ENCODE peak calls at places on chromosome 20, in five cellular contexts. G, N, Y, K and W are unnamed samples.

GRCh38 chr20:46743088-46743487 is 33.6 kb downstream of the SLC2A10 start:
- DNase-seq in G (no peak), Y (no peak), K (no peak), N (no peak), W (no peak)

GRCh38 chr20:4925842-4926530 is 75.3 kb downstream of the SLC23A2 start:
- DNase-seq in Y (no peak), N (no peak), G (no peak), K (no peak), W (no peak)

GRCh38 chr20:49367113-49367512 is 89.3 kb upstream of the ZNFX1 start:
- DNase-seq in N (no peak), G (no peak), Y (no peak), K (no peak), W (no peak)

GRCh38 chr20:35263609-35264223 is 14.2 kb downstream of the MMP24OS start:
- DNase-seq in K (no peak), Y (no peak), N (no peak), G (peak), W (no peak)

GRCh38 chr20:37915800-37916570 is 13.1 kb downstream of the VSTM2L start:
- DNase-seq in Y (no peak), K (no peak), G (peak), N (no peak), W (no peak)

GRCh38 chr20:23232679-23233308 is 117.8 kb upstream of the NXT1 start:
- DNase-seq in K (no peak), G (peak), Y (no peak), N (no peak), W (no peak)

GRCh38 chr20:61661025-61661424 is 404.7 kb downstream of the TAF4 start:
- DNase-seq in N (no peak), G (no peak), Y (no peak), K (no peak), W (no peak)

GRCh38 chr20:10978713-10979112 is 304.9 kb upstream of the JAG1 start:
- DNase-seq in K (no peak), N (no peak), G (no peak), Y (no peak), W (no peak)

GRCh38 chr20:62403331-62403730 is 3.8 kb downstream of the CABLES2 start:
- DNase-seq in Y (no peak), K (no peak), G (no peak), N (no peak), W (no peak)

GRCh38 chr20:41984031-41984430 is 365.9 kb upstream of the CHD6 start:
- DNase-seq in K (no peak), Y (peak), G (no peak), N (no peak), W (no peak)

GRCh38 chr20:3908667-3909066 is 19.5 kb downstream of the PANK2 start:
- DNase-seq in K (no peak), N (no peak), G (no peak), Y (no peak), W (no peak)

GRCh38 chr20:21509597-21510331 is 4.1 kb downstream of the NKX2-2 start:
- DNase-seq in Y (no peak), G (no peak), K (no peak), N (no peak), W (no peak)

GRCh38 chr20:3068986-3069900 is 2.2 kb upstream of the OXT start:
- DNase-seq in N (no peak), Y (no peak), K (no peak), G (peak), W (no peak)

GRCh38 chr20:56826306-56826970 is 197.3 kb downstream of the TFAP2C start:
- DNase-seq in Y (no peak), N (no peak), G (no peak), K (no peak), W (no peak)

GRCh38 chr20:45363611-45364492 is 896 bp downstream of the SYS1 start:
- DNase-seq in Y (no peak), G (no peak), K (no peak), N (no peak), W (no peak)

GRCh38 chr20:35039146-35039545 is 53.5 kb downstream of the TRPC4AP start:
- DNase-seq in N (no peak), Y (no peak), K (no peak), G (no peak), W (no peak)

GRCh38 chr20:48732081-48732829 is 95.5 kb downstream of the PREX1 start:
- DNase-seq in Y (no peak), K (no peak), N (no peak), G (no peak), W (no peak)

GRCh38 chr20:53258741-53259140 is 286.6 kb downstream of the TSHZ2 start:
- DNase-seq in Y (no peak), N (no peak), G (no peak), K (no peak), W (no peak)

GRCh38 chr20:10562929-10563328 is 110.9 kb downstream of the JAG1 start:
- DNase-seq in Y (no peak), N (no peak), K (no peak), G (no peak), W (no peak)

GRCh38 chr20:8721098-8721497 is 347.8 kb upstream of the PLCB4 start:
- DNase-seq in K (no peak), N (peak), G (peak), Y (peak), W (peak)

GRCh38 chr20:6469695-6470094 is 297.8 kb upstream of the BMP2 start:
- DNase-seq in K (no peak), Y (no peak), N (no peak), G (no peak), W (no peak)

GRCh38 chr20:54353337-54353736 is 122.1 kb upstream of the DOK5 start:
- DNase-seq in Y (no peak), G (no peak), N (no peak), K (no peak), W (no peak)

GRCh38 chr20:19981091-19981490 is 36.1 kb upstream of the NAA20 start:
- DNase-seq in G (no peak), Y (no peak), K (no peak), N (no peak), W (no peak)

GRCh38 chr20:48752963-48753362 is 74.8 kb downstream of the PREX1 start:
- DNase-seq in K (no peak), N (no peak), G (no peak), Y (no peak), W (no peak)

GRCh38 chr20:64226686-64227576 is 28.6 kb upstream of the PCMTD2 start:
- DNase-seq in N (no peak), G (no peak), Y (no peak), K (no peak), W (no peak)

GRCh38 chr20:50584687-50585086 is 74.5 kb downstream of the PTPN1 start:
- DNase-seq in G (no peak), Y (no peak), N (no peak), K (no peak), W (no peak)

GRCh38 chr20:1741309-1742048 is 83.9 kb upstream of the SIRPG start:
- DNase-seq in N (no peak), K (no peak), G (no peak), Y (no peak), W (no peak)

GRCh38 chr20:4476903-4477302 is 244.8 kb upstream of the PRND start:
- DNase-seq in K (no peak), N (no peak), G (no peak), Y (no peak), W (no peak)

GRCh38 chr20:45229264-45230056 is 8.3 kb downstream of the SEMG2 start:
- DNase-seq in G (peak), N (peak), Y (no peak), K (peak), W (peak)

GRCh38 chr20:32157611-32158010 is 48.1 kb downstream of the TM9SF4 start:
- DNase-seq in G (no peak), N (no peak), K (no peak), Y (no peak), W (no peak)

GRCh38 chr20:32292548-32292947 is 15.1 kb downstream of the KIF3B start:
- DNase-seq in K (no peak), Y (no peak), N (no peak), G (no peak), W (no peak)

GRCh38 chr20:62938105-62938888 is at the start of gene GID8:
- DNase-seq in K (no peak), G (peak), N (no peak), Y (no peak), W (peak)

GRCh38 chr20:38979842-38980241 is 17.7 kb downstream of the DHX35 start:
- DNase-seq in Y (no peak), N (no peak), K (no peak), G (no peak), W (no peak)
- TF ChIP-seq SUZ12 in Y (no peak), N (no peak), K (no peak), G (no peak), W (no peak)

DNA sequence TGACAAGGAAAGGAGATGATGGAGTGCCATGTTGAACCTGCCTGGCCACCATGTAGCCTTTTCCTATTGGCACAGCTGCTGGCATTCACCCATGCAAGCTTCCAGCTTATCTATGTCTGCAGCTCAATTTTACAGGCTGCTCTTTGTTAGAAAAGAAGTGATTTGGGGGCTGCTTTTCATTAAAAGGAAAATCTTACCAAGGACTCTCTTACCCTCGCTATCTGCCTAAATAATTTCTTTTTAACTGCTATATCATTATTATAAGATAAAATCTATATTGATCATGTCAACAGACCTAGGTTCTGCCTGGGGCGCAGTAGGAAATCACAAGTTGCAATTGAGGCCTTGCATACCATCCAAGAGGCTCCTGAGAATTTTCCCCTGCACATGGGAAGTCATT is 167.2 kb downstream of the SYNDIG1 start:
- DNase-seq in K (no peak), G (no peak), N (no peak), Y (no peak), W (no peak)
- TF ChIP-seq SUZ12 in K (no peak), G (no peak), N (no peak), Y (no peak), W (no peak)

GRCh38 chr20:36396847-36397246 is 90.7 kb downstream of the DLGAP4 start:
- DNase-seq in N (no peak), Y (no peak), K (no peak), G (no peak), W (no peak)

GRCh38 chr20:36392989-36393388 is 86.8 kb downstream of the DLGAP4 start:
- DNase-seq in N (no peak), K (no peak), G (no peak), Y (no peak), W (no peak)

GRCh38 chr20:36391955-36392354 is 85.8 kb downstream of the DLGAP4 start:
- DNase-seq in K (no peak), Y (no peak), N (no peak), G (no peak), W (no peak)

GRCh38 chr20:36396340-36396739 is 90.2 kb downstream of the DLGAP4 start:
- DNase-seq in N (no peak), K (no peak), Y (no peak), G (no peak), W (no peak)

GRCh38 chr20:36394340-36394965 is 88.3 kb downstream of the DLGAP4 start:
- DNase-seq in Y (no peak), N (no peak), G (peak), K (no peak), W (no peak)
- TF ChIP-seq SUZ12 in Y (no peak), N (no peak), G (no peak), K (no peak), W (no peak)

GRCh38 chr20:13276945-13277582 is 56.0 kb downstream of the ISM1 start:
- DNase-seq in Y (no peak), G (no peak), K (no peak), N (no peak), W (no peak)

GRCh38 chr20:13280609-13281324 is 59.7 kb downstream of the ISM1 start:
- DNase-seq in Y (no peak), G (no peak), N (no peak), K (no peak), W (no peak)

GRCh38 chr20:13274311-13274965 is 53.4 kb downstream of the ISM1 start:
- DNase-seq in K (peak), N (peak), G (no peak), Y (no peak), W (no peak)

GRCh38 chr20:13279171-13279570 is 58.1 kb downstream of the ISM1 start:
- DNase-seq in N (no peak), K (no peak), G (no peak), Y (no peak), W (no peak)

DNA sequence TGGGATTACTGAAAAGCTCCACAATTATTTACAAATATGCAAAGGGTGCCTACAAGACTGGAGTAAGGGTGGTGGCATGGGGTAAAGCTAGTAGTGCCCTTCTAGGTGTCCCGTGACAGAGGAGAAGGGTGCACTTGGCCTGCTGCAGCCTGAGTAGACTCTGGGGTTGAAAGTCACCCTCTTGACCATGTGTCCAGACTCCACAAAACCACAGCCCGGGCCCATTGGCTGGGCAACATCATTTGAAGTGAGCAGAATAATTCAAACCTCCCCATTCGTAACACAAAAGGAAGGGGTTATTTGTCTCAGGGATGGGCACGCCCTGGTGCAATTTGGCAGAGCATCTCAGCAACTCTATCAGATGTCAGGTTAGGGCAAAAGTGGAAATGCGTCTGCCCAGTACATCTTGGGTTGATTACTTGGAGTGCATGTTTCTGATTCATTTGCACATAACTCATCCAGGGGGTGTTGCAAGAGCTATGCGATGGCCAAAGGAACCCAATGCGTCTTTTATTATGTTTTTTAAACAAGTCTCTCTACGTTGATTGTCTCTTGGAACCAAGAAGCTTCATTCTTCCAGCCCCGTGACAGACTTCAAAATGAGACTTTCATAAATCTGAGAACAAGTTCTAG is 56.7 kb downstream of the ISM1 start:
- DNase-seq in G (no peak), K (no peak), N (no peak), Y (no peak), W (no peak)
- TF ChIP-seq SUZ12 in G (no peak), K (no peak), N (no peak), Y (no peak), W (no peak)

DNA sequence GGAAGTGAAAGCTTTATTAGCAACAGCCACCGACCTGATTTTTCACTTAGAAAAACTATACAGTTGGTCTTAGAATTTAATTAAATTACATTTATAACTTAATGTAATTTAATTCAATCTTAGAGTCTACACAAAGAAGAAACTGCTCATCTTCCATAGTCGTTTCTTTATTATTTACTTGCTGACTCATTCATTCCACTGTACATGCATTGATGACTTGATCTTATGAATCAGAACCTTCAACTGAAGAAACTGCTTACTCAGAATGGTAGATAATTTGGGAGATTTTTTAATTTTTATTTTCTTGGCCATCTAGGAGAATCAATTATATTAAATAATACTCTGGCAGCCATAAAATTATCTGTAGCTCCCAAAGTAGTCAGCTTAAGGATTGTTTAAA is 1021.6 kb upstream of the FLRT3 start:
- DNase-seq in Y (no peak), G (no peak), N (no peak), K (no peak), W (no peak)
- TF ChIP-seq SUZ12 in Y (no peak), G (no peak), N (no peak), K (no peak), W (no peak)